ENCODE peak calls at places on chromosome 5, in nine cellular contexts. Z is PC-3; D is activated effector memory CD4-positive, alpha-beta T cell treated with anti-CD3 and anti-CD28 coated beads, Interleukin-2, amount 50 U/mL, for 16 hours; F is suprapubic skin; Y is Peyer's patch; B is stimulated activated CD8-positive, alpha-beta memory T cell treated with anti-CD3 and anti-CD28 coated beads, Interleukin-12 subunit alpha, Interleukin-12 subunit beta, amount 100 ng/mL, for 1 hour; W is adipocyte; E is HCT116; P is pancreas. A is an unnamed sample.

GRCh38 chr5:92144824-92145223 is 761.7 kb upstream of the ARRDC3 start:
- DNase-seq in Y (no peak), Z (no peak), E (no peak), B (no peak), D (no peak), F (no peak), P (no peak), W (no peak), A (no peak)

GRCh38 chr5:39283231-39283818 is 64.0 kb upstream of the FYB1 start:
- DNase-seq in W (peak; percentile 84), F (no peak), P (peak; percentile 25), E (peak; percentile 12), Z (peak; percentile 90), B (peak; percentile 54), D (peak; percentile 73), Y (peak; percentile 28), A (no peak)

GRCh38 chr5:128007939-128008338 is 75.6 kb upstream of the SLC12A2 start:
- DNase-seq in W (peak; percentile 65), Z (no peak), B (no peak), E (no peak), Y (no peak), F (no peak), D (no peak), P (no peak), A (no peak)

GRCh38 chr5:172727551-172727950 is 43.4 kb downstream of the DUSP1 start:
- DNase-seq in F (no peak), W (no peak), P (no peak), Y (no peak), E (no peak), Z (no peak), B (no peak), D (no peak), A (no peak)

GRCh38 chr5:91794856-91795548 is 411.9 kb upstream of the ARRDC3 start:
- DNase-seq in D (no peak), F (no peak), Y (no peak), Z (peak; percentile 97), E (no peak), B (no peak), P (no peak), W (peak; percentile 14), A (no peak)

GRCh38 chr5:149301744-149302380 is 30.2 kb downstream of the AFAP1L1 start:
- DNase-seq in Z (no peak), W (no peak), P (no peak), Y (no peak), E (no peak), D (no peak), B (no peak), F (no peak), A (no peak)

GRCh38 chr5:179273441-179274145 is 71.7 kb downstream of the ADAMTS2 start:
- DNase-seq in W (no peak), D (peak; percentile 19), P (no peak), B (no peak), E (no peak), Y (no peak), Z (no peak), F (no peak), A (no peak)

GRCh38 chr5:1754531-1755220 is 45.0 kb downstream of the MRPL36 start:
- DNase-seq in D (peak; percentile 53), Y (no peak), Z (no peak), B (no peak), W (no peak), P (no peak), E (no peak), F (peak; percentile 67), A (no peak)

GRCh38 chr5:76724871-76725270 is 8.9 kb downstream of the F2R start:
- DNase-seq in F (no peak), Z (no peak), D (no peak), Y (no peak), B (no peak), P (no peak), E (no peak), W (peak; percentile 64), A (no peak)

GRCh38 chr5:150895431-150896428 is 9.1 kb downstream of the ZNF300 start:
- DNase-seq in B (no peak), W (no peak), Z (no peak), E (no peak), D (no peak), Y (no peak), P (no peak), F (no peak), A (no peak)

GRCh38 chr5:96440185-96440538 is 7.1 kb upstream of the PCSK1 start:
- DNase-seq in W (no peak), D (no peak), B (no peak), Y (no peak), E (no peak), P (no peak), F (no peak), Z (no peak), A (no peak)

GRCh38 chr5:154397652-154398406 is 48.0 kb upstream of the SAP30L start:
- DNase-seq in Z (no peak), W (no peak), Y (no peak), D (no peak), E (no peak), F (no peak), P (peak; percentile 56), B (no peak), A (no peak)

GRCh38 chr5:98779264-98779877 is 5.9 kb downstream of the RGMB start:
- DNase-seq in D (no peak), Y (no peak), E (no peak), Z (no peak), W (no peak), F (no peak), B (no peak), P (peak; percentile 69), A (no peak)

A was measured in stimulated activated CD4-positive, alpha-beta T cell treated with anti-CD3 and anti-CD28 coated beads, Interleukin-1b, Interleukin-23, amount 100 ng/mL, for 1 hour.